ENCODE peak calls at places on chromosomes 12 and 14, in eight cellular contexts. M is lower leg skin, J is uterus, Q is fibroblast of lung, Y is GM12865, K is AG09319, E is SK-N-SH, G is choroid plexus epithelial cell. U is an unnamed sample.

GRCh38 chr14:65478596-65478995 is 66.1 kb downstream of the FUT8 start:
- DNase-seq in M (no peak), Q (peak), Y (peak), E (no peak), K (no peak), J (no peak), G (peak), U (peak)

GRCh38 chr14:54709444-54709843 is 142.5 kb downstream of the SAMD4A start:
- DNase-seq in E (no peak), M (no peak), Y (peak), J (no peak), Q (peak), G (no peak), K (no peak), U (no peak)

GRCh38 chr14:90239139-90239538 is 17.2 kb upstream of the PSMC1 start:
- DNase-seq in E (no peak), K (no peak), Q (peak), G (peak), Y (no peak), M (no peak), J (no peak), U (peak)

GRCh38 chr12:106581543-106582263 is 1.1 kb upstream of the RFX4 start:
- DNase-seq in J (no peak), Q (no peak), G (peak), Y (no peak), K (no peak), M (no peak), E (peak), U (no peak)

GRCh38 chr12:21025656-21026055 is 105.3 kb upstream of the SLCO1B1 start:
- DNase-seq in Y (no peak), E (no peak), M (no peak), K (no peak), G (no peak), Q (no peak), J (no peak), U (no peak)

GRCh38 chr14:104639481-104639880 is 34.9 kb upstream of the TMEM179 start:
- DNase-seq in G (no peak), J (no peak), E (no peak), K (no peak), Y (no peak), Q (no peak), M (no peak), U (no peak)

GRCh38 chr14:24818054-24818822 is 184.2 kb upstream of the GZMB start:
- DNase-seq in Q (peak), K (no peak), Y (no peak), E (no peak), J (no peak), G (peak), M (no peak), U (no peak)

GRCh38 chr14:103931422-103931821 is 3.2 kb downstream of the TDRD9 start:
- DNase-seq in E (no peak), J (no peak), Q (no peak), Y (no peak), M (no peak), K (no peak), G (no peak), U (no peak)

GRCh38 chr14:72120315-72120714 is 188.1 kb downstream of the RGS6 start:
- DNase-seq in M (no peak), K (no peak), J (no peak), Q (no peak), Y (no peak), E (no peak), G (no peak), U (peak)

GRCh38 chr12:116861331-116861730 is 19.9 kb downstream of the HRK start:
- DNase-seq in M (no peak), K (peak), G (peak), Q (peak), Y (peak), E (peak), J (peak), U (no peak)

GRCh38 chr14:89910706-89911017 is 43.9 kb downstream of the EFCAB11 start:
- DNase-seq in M (no peak), G (no peak), Q (no peak), E (no peak), K (no peak), Y (no peak), J (no peak), U (no peak)

GRCh38 chr14:68968051-68968450 is 11.1 kb downstream of the ACTN1 start:
- DNase-seq in Y (no peak), M (no peak), J (no peak), K (no peak), Q (no peak), E (no peak), G (no peak), U (no peak)

GRCh38 chr12:116524964-116525379 is 34.2 kb upstream of the MAP1LC3B2 start:
- DNase-seq in Q (peak), K (no peak), E (no peak), J (peak), G (no peak), Y (no peak), M (peak), U (peak)

GRCh38 chr12:117513353-117513752 is 151.9 kb upstream of the NOS1 start:
- DNase-seq in J (no peak), E (no peak), Q (no peak), G (no peak), M (no peak), K (no peak), Y (no peak), U (no peak)

GRCh38 chr12:93812616-93813015 is 135.4 kb downstream of the CRADD start:
- DNase-seq in K (peak), Y (no peak), Q (no peak), G (no peak), E (no peak), J (no peak), M (no peak), U (no peak)

DNA sequence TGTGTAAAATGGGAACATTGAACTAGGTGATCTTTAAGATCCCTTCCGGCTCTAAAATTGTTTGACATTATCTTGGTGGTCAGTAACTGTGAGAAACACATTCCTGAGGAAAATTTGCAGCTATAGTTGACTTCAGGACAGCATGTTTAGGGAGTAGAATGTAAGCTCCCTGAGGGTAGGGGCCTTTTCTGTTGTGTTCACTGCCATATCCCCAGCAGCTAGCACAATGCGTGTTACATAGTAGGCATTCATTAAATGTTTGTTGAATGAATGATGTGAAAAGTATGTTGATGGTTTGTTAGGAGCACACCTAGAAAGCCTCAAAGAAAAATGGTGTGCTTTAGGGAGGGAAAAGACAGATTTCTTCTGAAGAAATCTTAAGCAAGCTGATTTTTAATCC is 38.5 kb upstream of the KCNMB4 start:
- DNase-seq in Q (no peak), K (no peak), M (no peak), Y (no peak), J (no peak), G (no peak), E (no peak), U (no peak)
- TF ChIP-seq CTCF in Q (no peak), K (no peak), M (no peak), Y (no peak), J (no peak), G (no peak), E (no peak), U (no peak)

GRCh38 chr12:98232753-98233385 is 282.5 kb upstream of the TMPO start:
- DNase-seq in E (no peak), J (no peak), Y (no peak), M (no peak), K (no peak), G (no peak), Q (peak), U (no peak)

GRCh38 chr12:98224584-98225221 is 290.7 kb upstream of the TMPO start:
- DNase-seq in J (no peak), E (no peak), Q (no peak), Y (peak), M (no peak), K (no peak), G (no peak), U (no peak)

GRCh38 chr12:98229539-98229921 is 285.9 kb upstream of the TMPO start:
- DNase-seq in Q (no peak), Y (no peak), E (no peak), G (no peak), M (no peak), K (no peak), J (no peak), U (no peak)

GRCh38 chr12:98228619-98229538 is 286.5 kb upstream of the TMPO start:
- DNase-seq in Q (no peak), J (no peak), E (no peak), K (no peak), M (no peak), Y (no peak), G (no peak), U (no peak)

GRCh38 chr12:98227162-98227561 is 288.2 kb upstream of the TMPO start:
- DNase-seq in Y (peak), J (no peak), Q (no peak), K (no peak), M (no peak), G (peak), E (peak), U (peak)
- TF ChIP-seq CTCF in Y (peak), J (no peak), Q (peak), K (peak), M (no peak), G (peak), E (peak), U (no peak)

DNA sequence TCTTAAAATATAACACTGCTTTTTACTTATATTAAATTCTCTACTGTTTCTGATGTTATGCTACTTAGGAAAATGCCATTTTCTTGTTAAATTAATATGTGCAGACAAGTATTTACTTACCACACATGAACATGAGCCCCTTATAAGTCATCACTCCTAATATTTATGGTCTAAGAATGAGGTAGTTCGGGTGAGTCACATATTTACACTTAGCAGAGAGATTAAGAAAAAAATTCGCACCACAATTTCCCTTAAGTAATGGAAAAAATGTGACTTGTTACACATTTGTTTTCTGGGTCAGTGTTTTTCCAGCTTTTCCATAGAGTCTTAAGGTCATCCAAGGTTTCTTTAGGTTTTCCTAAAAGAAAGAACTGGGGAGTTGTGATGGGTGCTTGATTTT is 68.4 kb downstream of the RERG start:
- DNase-seq in Y (no peak), K (no peak), J (no peak), G (peak), M (no peak), Q (peak), E (no peak), U (peak)
- TF ChIP-seq CTCF in Y (no peak), K (no peak), J (no peak), G (no peak), M (no peak), Q (no peak), E (no peak), U (no peak)

GRCh38 chr12:45503887-45504286 is 225.6 kb upstream of the ARID2 start:
- DNase-seq in K (no peak), M (no peak), E (no peak), Y (no peak), Q (peak), G (no peak), J (no peak), U (no peak)

GRCh38 chr12:45509621-45510020 is 219.9 kb upstream of the ARID2 start:
- DNase-seq in K (no peak), J (no peak), Y (no peak), G (no peak), Q (no peak), E (no peak), M (no peak), U (no peak)

GRCh38 chr12:45504606-45505005 is 224.9 kb upstream of the ARID2 start:
- DNase-seq in E (no peak), J (no peak), K (no peak), M (no peak), G (no peak), Q (no peak), Y (no peak), U (no peak)

GRCh38 chr12:45509187-45509586 is 220.3 kb upstream of the ARID2 start:
- DNase-seq in Y (peak), G (no peak), K (no peak), J (no peak), M (no peak), E (no peak), Q (no peak), U (peak)
- TF ChIP-seq CTCF in Y (no peak), G (no peak), K (no peak), J (no peak), M (no peak), E (no peak), Q (no peak), U (no peak)

U was measured in MCF 10A.